ENCODE peak calls at places on chromosomes 11 and 22, in five cellular contexts. J, O, S, D and T are unnamed samples.

GRCh38 chr22:30490399-30490798 is 15.1 kb downstream of the SEC14L4 start:
- DNase-seq in J (no peak), O (peak), S (peak), D (no peak), T (no peak)

GRCh38 chr11:134027671-134028070 is 41.2 kb upstream of the JAM3 start:
- DNase-seq in J (no peak), O (no peak), S (no peak), D (no peak), T (no peak)

GRCh38 chr11:46948378-46949131 is 12.0 kb downstream of the CSTPP1 start:
- DNase-seq in J (peak), O (no peak), S (no peak), D (no peak), T (peak)

GRCh38 chr11:16460508-16460907 is 104.2 kb upstream of the SOX6 start:
- DNase-seq in J (no peak), O (no peak), S (no peak), D (no peak), T (no peak)

GRCh38 chr11:133865466-133865865 is 20.2 kb upstream of the SPATA19 start:
- DNase-seq in J (no peak), O (no peak), S (no peak), D (no peak), T (no peak)

GRCh38 chr22:43168416-43169309 is 17.3 kb downstream of the TSPO start:
- DNase-seq in J (peak), O (no peak), S (no peak), D (no peak), T (no peak)

GRCh38 chr22:26553056-26553752 is 36.7 kb downstream of the TPST2 start:
- DNase-seq in J (peak), O (no peak), S (peak), D (no peak), T (no peak)

GRCh38 chr22:34960005-34960404 is 106.0 kb upstream of the ISX start:
- DNase-seq in J (peak), O (peak), S (no peak), D (no peak), T (no peak)

GRCh38 chr11:114208371-114208770 is 87.8 kb upstream of the NNMT start:
- DNase-seq in J (no peak), O (no peak), S (no peak), D (no peak), T (no peak)

GRCh38 chr11:45489281-45489906 is 176.0 kb downstream of the CHST1 start:
- DNase-seq in J (no peak), O (no peak), S (no peak), D (no peak), T (no peak)

GRCh38 chr11:108213784-108214183 is 8.7 kb downstream of the NPAT start:
- DNase-seq in J (no peak), O (no peak), S (no peak), D (no peak), T (no peak)

GRCh38 chr11:30504468-30504867 is 81.7 kb downstream of the MPPED2 start:
- DNase-seq in J (no peak), O (no peak), S (no peak), D (no peak), T (no peak)

GRCh38 chr11:120217526-120217925 is 6.7 kb downstream of the OAF start:
- DNase-seq in J (no peak), O (no peak), S (no peak), D (no peak), T (no peak)
- H3K4me3 ChIP-seq in J (no peak), O (no peak), S (no peak), D (no peak), T (no peak)

GRCh38 chr11:9703280-9703679 is 39.4 kb downstream of the SWAP70 start:
- DNase-seq in J (no peak), O (no peak), S (no peak), D (no peak), T (no peak)

GRCh38 chr11:9704620-9705019 is 40.7 kb downstream of the SWAP70 start:
- DNase-seq in J (no peak), O (no peak), S (no peak), D (no peak), T (no peak)

GRCh38 chr11:9700105-9700801 is 36.4 kb downstream of the SWAP70 start:
- DNase-seq in J (no peak), O (no peak), S (no peak), D (no peak), T (no peak)

GRCh38 chr11:9704037-9704436 is 40.2 kb downstream of the SWAP70 start:
- DNase-seq in J (no peak), O (no peak), S (no peak), D (no peak), T (no peak)

DNA sequence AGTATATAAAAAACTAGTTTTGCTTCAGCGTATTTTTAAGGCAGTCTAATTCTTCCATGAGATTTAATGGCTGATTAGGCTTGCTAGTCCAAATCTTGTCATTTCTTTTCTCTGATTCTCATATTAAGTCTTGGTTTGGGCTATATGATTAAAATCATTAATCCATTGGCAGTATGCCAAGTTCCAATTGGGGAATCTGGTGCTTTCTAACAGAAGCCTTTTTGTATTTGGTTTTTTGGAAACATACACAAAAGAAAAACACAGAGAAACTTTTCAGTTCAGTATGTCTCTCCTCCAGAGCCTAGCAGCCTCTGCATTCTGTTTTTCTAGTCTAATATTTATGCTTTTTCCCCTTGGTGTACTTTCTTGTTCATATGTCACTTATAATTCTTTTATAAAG is 37.9 kb downstream of the SWAP70 start:
- DNase-seq in J (no peak), O (no peak), S (no peak), D (no peak), T (no peak)
- H3K27ac ChIP-seq in J (no peak), O (no peak), S (no peak), D (no peak), T (no peak)

GRCh38 chr22:46534901-46535630 is 2.4 kb downstream of the CELSR1 start:
- DNase-seq in J (no peak), O (no peak), S (no peak), D (no peak), T (no peak)

GRCh38 chr22:46537221-46537945 is at the start of gene CELSR1:
- DNase-seq in J (peak), O (peak), S (no peak), D (no peak), T (peak)

GRCh38 chr22:46535876-46536558 is 1.4 kb downstream of the CELSR1 start:
- DNase-seq in J (no peak), O (no peak), S (no peak), D (no peak), T (no peak)

GRCh38 chr22:46537946-46538815 is 761 bp upstream of the CELSR1 start:
- DNase-seq in J (peak), O (peak), S (no peak), D (no peak), T (peak)

GRCh38 chr22:46536559-46537220 is 730 bp downstream of the CELSR1 start:
- DNase-seq in J (no peak), O (peak), S (no peak), D (no peak), T (peak)
- TF ChIP-seq CTCF in J (no peak), O (no peak), S (no peak), D (no peak), T (no peak)

GRCh38 chr11:14974021-14974698 is 2.0 kb upstream of the CALCA start:
- DNase-seq in J (peak), O (peak), S (no peak), D (no peak), T (peak)
- H3K4me3 ChIP-seq in J (no peak), O (peak), S (peak), D (no peak), T (peak)

DNA sequence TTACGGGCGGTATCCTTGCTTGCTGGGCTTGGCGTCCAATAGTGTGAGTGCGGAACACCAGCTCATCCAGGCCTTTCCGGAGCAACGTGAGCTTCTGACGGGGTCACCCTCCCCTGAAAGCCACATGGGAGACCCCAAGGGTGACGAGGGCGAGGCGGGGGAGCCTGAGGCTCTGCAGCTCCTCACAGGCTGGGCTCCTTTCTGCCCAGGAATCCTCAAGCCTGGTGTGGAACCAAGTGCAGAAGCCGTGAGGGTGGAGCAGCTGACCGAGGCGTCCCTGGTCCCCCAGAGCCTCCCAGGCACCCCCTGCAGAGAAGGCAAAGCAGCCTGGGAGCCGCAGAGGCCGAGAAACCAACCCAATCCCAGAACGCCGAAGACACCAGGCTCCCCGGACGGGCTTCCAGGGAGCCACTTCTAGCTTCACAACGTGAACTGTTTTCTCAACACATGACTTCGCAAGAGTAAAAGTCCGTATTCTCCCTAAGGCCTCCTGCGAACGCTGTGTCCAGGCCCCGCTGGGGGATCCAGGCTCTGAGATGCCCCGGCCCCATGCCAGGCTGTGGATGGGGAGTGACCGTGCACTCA is 530.3 kb downstream of the BRD1 start:
- DNase-seq in J (no peak), O (no peak), S (no peak), D (no peak), T (no peak)
- H3K27ac ChIP-seq in J (no peak), O (no peak), S (no peak), D (no peak), T (no peak)

GRCh38 chr22:37801946-37802309 is 5.8 kb upstream of the GCAT start:
- DNase-seq in J (no peak), O (no peak), S (no peak), D (no peak), T (no peak)
- TF ChIP-seq CTCF in J (no peak), O (peak), S (no peak), D (no peak), T (no peak)

DNA sequence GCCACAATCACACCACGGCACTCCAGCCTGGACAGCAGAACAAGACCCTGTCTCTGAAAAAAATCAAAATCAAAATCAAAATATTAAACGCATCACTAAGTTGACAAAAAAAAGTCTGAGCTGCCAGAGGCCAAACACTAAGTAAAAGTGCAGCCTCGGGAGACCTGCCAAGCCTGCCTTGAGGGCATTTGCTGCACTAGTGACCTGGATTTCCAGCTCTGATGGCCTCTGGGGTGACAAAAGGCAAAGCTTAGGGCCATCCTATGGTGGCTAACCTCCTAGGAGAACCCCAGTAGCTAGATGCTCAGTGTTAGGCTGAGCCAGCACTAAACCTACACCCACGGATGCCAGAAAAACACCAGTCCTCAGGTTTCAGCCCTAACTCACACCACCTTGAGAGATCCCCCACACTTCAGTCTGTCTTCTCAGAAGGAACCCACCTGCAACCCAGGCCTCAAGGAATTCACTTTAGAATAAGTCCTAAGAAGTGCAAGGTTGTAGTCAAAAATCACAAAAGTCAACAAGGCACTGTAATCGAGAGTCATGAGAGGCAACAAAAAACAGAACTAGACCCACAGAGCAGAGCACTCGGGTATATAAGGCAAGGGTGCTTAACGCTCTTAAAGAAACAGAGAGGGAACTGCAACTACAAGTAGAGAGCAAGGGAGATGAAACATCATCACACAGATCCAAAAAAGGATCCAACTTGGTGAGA is 28.6 kb downstream of the GNB1L start:
- DNase-seq in J (no peak), O (no peak), S (no peak), D (peak), T (no peak)
- H3K4me3 ChIP-seq in J (no peak), O (no peak), S (no peak), D (no peak), T (no peak)

GRCh38 chr11:27058456-27058855 is 17.8 kb downstream of the BBOX1 start:
- DNase-seq in J (peak), O (no peak), S (no peak), D (no peak), T (no peak)

GRCh38 chr11:27046956-27047355 is 6.3 kb downstream of the BBOX1 start:
- DNase-seq in J (no peak), O (no peak), S (no peak), D (no peak), T (no peak)

GRCh38 chr11:27055065-27055682 is 14.6 kb downstream of the BBOX1 start:
- DNase-seq in J (peak), O (no peak), S (no peak), D (no peak), T (peak)

DNA sequence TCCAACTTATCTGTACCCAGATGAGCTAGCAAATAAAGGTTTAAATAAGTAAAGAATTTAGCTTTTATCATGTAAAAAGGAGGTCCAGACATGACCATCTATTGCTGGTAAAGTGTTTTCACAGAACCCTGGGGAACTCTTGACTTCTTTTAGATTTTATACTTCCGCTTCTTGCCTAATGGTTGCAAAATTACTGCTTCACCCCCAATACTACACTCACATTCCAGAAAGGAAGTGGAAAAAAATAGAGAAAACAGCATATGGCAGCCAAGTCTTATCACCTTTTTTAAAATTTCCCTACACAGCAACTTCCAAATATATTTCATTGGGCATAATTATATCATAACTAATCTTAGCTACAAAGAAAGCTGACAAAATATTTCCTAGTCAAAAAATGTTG is 12.1 kb downstream of the BBOX1 start:
- DNase-seq in J (no peak), O (no peak), S (no peak), D (no peak), T (no peak)
- H3K27ac ChIP-seq in J (no peak), O (no peak), S (no peak), D (no peak), T (no peak)

DNA sequence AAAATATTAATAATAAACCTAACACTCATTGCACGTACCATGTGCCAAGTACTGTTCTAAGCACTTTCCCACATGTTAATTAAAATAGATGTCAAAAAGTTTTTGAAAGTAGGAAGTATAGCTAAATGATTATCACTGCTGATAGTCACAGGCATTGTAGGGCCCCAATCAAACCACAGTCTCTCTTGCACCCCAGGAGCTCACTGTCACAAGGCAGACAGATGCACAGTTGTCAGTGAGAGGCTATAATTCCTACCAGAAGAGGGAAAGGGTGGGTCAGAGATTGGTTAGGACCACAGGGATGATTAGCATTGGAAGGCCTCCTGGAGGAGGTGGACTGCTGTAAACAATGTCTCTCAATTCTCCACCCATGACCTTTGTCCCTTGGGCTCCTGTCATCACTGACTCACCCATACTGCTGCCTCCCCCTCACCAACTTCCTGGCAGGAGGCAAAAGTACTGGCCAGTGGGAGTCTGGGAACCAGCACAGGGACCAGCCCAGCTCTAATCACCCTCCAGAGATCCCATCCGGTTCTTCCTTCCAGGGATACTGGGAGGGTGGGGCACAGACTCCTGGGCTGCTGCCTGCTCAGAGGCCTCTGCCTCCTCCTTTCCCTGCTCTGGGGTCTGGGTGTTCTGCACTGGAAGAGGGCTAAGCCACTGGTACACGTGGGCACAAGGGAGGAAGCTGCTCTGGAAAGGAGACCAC is 1.1 kb upstream of the POLD4 start:
- DNase-seq in J (peak), O (peak), S (no peak), D (peak), T (peak)
- TF ChIP-seq CTCF in J (peak), O (no peak), S (no peak), D (no peak), T (peak)